ENCODE peak calls at places on chromosome 2, in eight cellular contexts. L is HFF-Myc, R is lung microvascular endothelial cell, Z is gastrocnemius medialis, M is AG10803, K is dorsolateral prefrontal cortex, F is GM12892, A is HEK293T. Q is an unnamed sample.

GRCh38 chr2:29281585-29281984 is 166.4 kb downstream of the CLIP4 start:
- DNase-seq in L (no peak), R (no peak), Z (no peak), M (peak), K (peak), F (no peak), A (peak), Q (no peak)

GRCh38 chr2:14189929-14190328 is 442.6 kb upstream of the LRATD1 start:
- DNase-seq in L (no peak), R (peak), Z (no peak), M (no peak), K (no peak), F (no peak), A (no peak), Q (no peak)

GRCh38 chr2:235070063-235070706 is 118.4 kb downstream of the SH3BP4 start:
- DNase-seq in L (no peak), R (no peak), Z (no peak), M (no peak), K (no peak), F (no peak), A (no peak), Q (no peak)

GRCh38 chr2:118309201-118310015 is 221.1 kb downstream of the INSIG2 start:
- DNase-seq in L (no peak), R (no peak), Z (no peak), M (no peak), K (no peak), F (no peak), A (no peak), Q (no peak)

GRCh38 chr2:227366861-227367800 is 12.0 kb downstream of the TM4SF20 start:
- DNase-seq in L (no peak), R (peak), Z (no peak), M (peak), K (no peak), F (no peak), A (no peak), Q (no peak)

GRCh38 chr2:217489145-217489960 is 513.4 kb downstream of the TNS1 start:
- DNase-seq in L (no peak), R (no peak), Z (no peak), M (peak), K (no peak), F (no peak), A (peak), Q (no peak)

GRCh38 chr2:130819915-130820861 is 16.5 kb upstream of the ARHGEF4 start:
- DNase-seq in L (no peak), R (no peak), Z (no peak), M (no peak), K (peak), F (no peak), A (no peak), Q (no peak)

GRCh38 chr2:139454251-139454650 is 674.1 kb upstream of the NXPH2 start:
- DNase-seq in L (no peak), R (no peak), Z (no peak), M (no peak), K (no peak), F (no peak), A (no peak), Q (no peak)

GRCh38 chr2:61017003-61017555 is 441 bp upstream of the PEX13 start:
- DNase-seq in L (peak), R (peak), Z (peak), M (peak), K (peak), F (peak), A (peak), Q (peak)

Q was measured in GM12891.